ENCODE peak calls at places on chromosomes 4 and X, in six cellular contexts. R, L, Q, B, I and P are unnamed samples.

GRCh38 chr4:140790765-140791164 is 34.6 kb upstream of the TBC1D9 start:
- DNase-seq in B (no peak), I (peak; percentile 9), R (peak; percentile 7), Q (no peak), L (no peak), P (no peak)

GRCh38 chr4:7127591-7127990 is 59.7 kb upstream of the GRPEL1 start:
- DNase-seq in Q (no peak), I (no peak), R (no peak), L (no peak), B (no peak), P (no peak)

GRCh38 chrX:47169726-47170515 is 23.7 kb upstream of the UBA1 start:
- DNase-seq in L (no peak), Q (no peak), B (no peak), R (no peak), I (no peak), P (no peak)

GRCh38 chr4:152431287-152431686 is 104.6 kb downstream of the FBXW7 start:
- DNase-seq in Q (no peak), B (no peak), L (no peak), R (no peak), I (no peak), P (no peak)

GRCh38 chr4:10810411-10810810 is 125.8 kb upstream of the CLNK start:
- DNase-seq in L (no peak), I (no peak), Q (no peak), B (no peak), R (no peak), P (no peak)

GRCh38 chr4:122765702-122766352 is 33.3 kb downstream of the BBS12 start:
- DNase-seq in Q (no peak), L (peak; percentile 16), R (no peak), I (no peak), B (no peak), P (peak; percentile 94)

GRCh38 chrX:107861056-107861455 is 35.4 kb downstream of the MID2 start:
- DNase-seq in B (no peak), Q (no peak), L (no peak), I (no peak), R (no peak), P (no peak)

GRCh38 chr4:180827610-180828009 is 1415.6 kb upstream of the TENM3 start:
- DNase-seq in Q (no peak), L (no peak), B (no peak), I (no peak), R (no peak), P (peak; percentile 13)

GRCh38 chrX:12319012-12319519 is 180.8 kb downstream of the FRMPD4 start:
- DNase-seq in I (no peak), B (no peak), Q (no peak), L (no peak), R (no peak), P (no peak)